ENCODE peak calls at places on chromosome 10, in five cellular contexts. X, P, D, S and K are unnamed samples.

GRCh38 chr10:51867956-51868355 is 168.6 kb upstream of the CSTF2T start:
- DNase-seq in X (peak), P (peak), D (peak), S (no peak), K (peak)

GRCh38 chr10:38143587-38143986 is 49.5 kb downstream of the ZNF37A start:
- DNase-seq in X (no peak), P (no peak), D (peak), S (no peak), K (peak)

GRCh38 chr10:77620731-77621130 is 16.9 kb downstream of the KCNMA1 start:
- DNase-seq in X (no peak), P (no peak), D (peak), S (no peak), K (peak)

GRCh38 chr10:93954726-93955363 is 38.9 kb upstream of the PLCE1 start:
- DNase-seq in X (no peak), P (peak), D (peak), S (no peak), K (peak)

GRCh38 chr10:62037166-62037831 is 135.8 kb downstream of the ARID5B start:
- DNase-seq in X (peak), P (peak), D (peak), S (no peak), K (peak)

GRCh38 chr10:114648368-114648767 is 9.7 kb downstream of the ABLIM1 start:
- DNase-seq in X (peak), P (peak), D (peak), S (no peak), K (peak)

GRCh38 chr10:104680467-104681401 is 39.6 kb downstream of the SORCS3 start:
- DNase-seq in X (no peak), P (no peak), D (no peak), S (peak), K (peak)

GRCh38 chr10:60778978-60779668 is 845 bp downstream of the CDK1 start:
- DNase-seq in X (no peak), P (peak), D (no peak), S (no peak), K (peak)

GRCh38 chr10:102408081-102408727 is 10.4 kb downstream of the PSD start:
- DNase-seq in X (no peak), P (no peak), D (no peak), S (no peak), K (peak)
- H3K9ac ChIP-seq in X (no peak), P (no peak), D (no peak), S (no peak), K (peak)

GRCh38 chr10:601356-601963 is 88.0 kb downstream of the DIP2C start:
- DNase-seq in X (no peak), P (no peak), D (no peak), S (no peak), K (no peak)
- H3K9ac ChIP-seq in X (no peak), P (no peak), D (no peak), S (no peak), K (no peak)

GRCh38 chr10:44316187-44316921 is 68.5 kb downstream of the CXCL12 start:
- DNase-seq in X (no peak), P (no peak), D (no peak), S (peak), K (peak)
- H3K9ac ChIP-seq in X (no peak), P (no peak), D (no peak), S (no peak), K (no peak)

GRCh38 chr10:28980264-28980663 is 302.9 kb downstream of the BAMBI start:
- DNase-seq in X (no peak), P (no peak), D (no peak), S (no peak), K (no peak)

GRCh38 chr10:28982950-28983349 is 305.6 kb downstream of the BAMBI start:
- DNase-seq in X (no peak), P (no peak), D (no peak), S (no peak), K (no peak)

GRCh38 chr10:28984431-28984830 is 304.4 kb upstream of the LYZL1 start:
- DNase-seq in X (peak), P (peak), D (peak), S (no peak), K (peak)

GRCh38 chr10:28983799-28984198 is 305.1 kb upstream of the LYZL1 start:
- DNase-seq in X (peak), P (no peak), D (no peak), S (no peak), K (no peak)

DNA sequence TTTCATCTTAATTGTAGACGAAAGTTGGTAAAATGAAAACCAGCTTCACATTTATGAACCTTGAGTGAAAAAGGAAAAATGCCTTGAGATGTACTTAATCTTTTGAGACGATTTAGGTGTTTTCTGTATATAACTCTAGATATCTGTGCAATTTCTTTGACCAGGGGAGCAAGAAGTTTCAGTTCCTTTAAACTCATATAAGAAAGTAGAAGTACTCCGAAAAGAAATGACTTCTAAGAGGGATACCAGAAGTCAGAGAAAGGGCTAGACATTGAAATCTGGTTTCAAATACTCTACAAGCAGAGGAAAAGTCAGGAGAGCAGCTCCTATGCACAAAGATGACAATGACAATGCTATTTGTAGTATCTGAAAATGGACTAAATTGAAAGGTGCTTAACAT is 303.7 kb downstream of the BAMBI start:
- DNase-seq in X (no peak), P (no peak), D (no peak), S (no peak), K (no peak)
- H3K9ac ChIP-seq in X (no peak), P (no peak), D (no peak), S (no peak), K (no peak)

GRCh38 chr10:124936813-124937212 is 5.1 kb upstream of the ZRANB1 start:
- DNase-seq in X (no peak), P (no peak), D (no peak), S (no peak), K (no peak)
- H3K9ac ChIP-seq in X (no peak), P (no peak), D (no peak), S (no peak), K (no peak)

GRCh38 chr10:132536241-132536963 is 1.2 kb upstream of the INPP5A start:
- DNase-seq in X (no peak), P (peak), D (no peak), S (no peak), K (no peak)
- H3K9ac ChIP-seq in X (peak), P (peak), D (peak), S (no peak), K (peak)